ENCODE peak calls at places on chromosomes 13 and 19, in four cellular contexts. X is K562, T is A549, Z is HepG2. B is an unnamed sample.

GRCh38 chr19:15210323-15210774 is 9.6 kb upstream of the NOTCH3 start:
- DNase-seq in X (no peak), Z (peak), T (peak), B (peak)

GRCh38 chr19:1039646-1040475 is at the start of gene ABCA7:
- DNase-seq in X (peak), T (peak), Z (peak), B (peak)

GRCh38 chr13:76968041-76968440 is 19.7 kb downstream of the ACOD1 start:
- DNase-seq in X (no peak), Z (no peak), T (no peak), B (no peak)

GRCh38 chr13:91313103-91313502 is 34.4 kb upstream of the MIR17HG start:
- DNase-seq in X (no peak), T (peak), Z (peak), B (peak)

GRCh38 chr19:2084993-2085720 is 11.0 kb downstream of the MOB3A start:
- DNase-seq in X (no peak), Z (no peak), T (no peak), B (peak)

GRCh38 chr19:13975870-13976269 is 23.6 kb downstream of the DCAF15 start:
- DNase-seq in X (no peak), Z (no peak), T (no peak), B (no peak)

GRCh38 chr19:2771786-2772674 is 11.0 kb downstream of the SGTA start:
- DNase-seq in X (no peak), T (no peak), Z (no peak), B (no peak)

GRCh38 chr13:50030315-50030714 is 15.1 kb downstream of the KCNRG start:
- DNase-seq in X (no peak), Z (peak), T (no peak), B (no peak)

GRCh38 chr13:65843314-65843731 is 1386.8 kb downstream of the PCDH9 start:
- DNase-seq in T (no peak), X (no peak), Z (no peak), B (no peak)

GRCh38 chr19:16442386-16443276 is 29.1 kb downstream of the EPS15L1 start:
- DNase-seq in T (no peak), Z (no peak), X (peak), B (no peak)

GRCh38 chr13:110507678-110508381 is 53.7 kb downstream of the RAB20 start:
- DNase-seq in X (peak), T (peak), Z (no peak), B (no peak)

GRCh38 chr19:30870861-30871260 is 478.4 kb downstream of the TSHZ3 start:
- DNase-seq in Z (no peak), X (no peak), T (no peak), B (no peak)

GRCh38 chr19:3783660-3784584 is 2.3 kb downstream of the MATK start:
- DNase-seq in T (no peak), X (peak), Z (peak), B (peak)

GRCh38 chr13:75635101-75635620 is 969 bp upstream of the LMO7 start:
- DNase-seq in T (no peak), Z (peak), X (no peak), B (peak)

GRCh38 chr19:51098366-51099069 is 9.7 kb downstream of the CTU1 start:
- DNase-seq in T (no peak), X (no peak), Z (no peak), B (no peak)

GRCh38 chr19:13619203-13619632 is 112.9 kb upstream of the CACNA1A start:
- DNase-seq in Z (no peak), T (no peak), X (no peak), B (no peak)

GRCh38 chr19:14381689-14382474 is 638 bp downstream of the ADGRE5 start:
- DNase-seq in Z (no peak), X (peak), T (no peak), B (peak)

GRCh38 chr19:56538761-56539263 is at the start of gene ZFP28:
- DNase-seq in T (no peak), Z (no peak), X (no peak), B (no peak)

GRCh38 chr13:99339736-99340392 is 32.7 kb upstream of the GPR183 start:
- DNase-seq in X (peak), T (no peak), Z (no peak), B (no peak)

GRCh38 chr19:1509589-1510441 is 3.0 kb downstream of the ADAMTSL5 start:
- DNase-seq in X (no peak), Z (no peak), T (no peak), B (no peak)

GRCh38 chr19:811007-811434 is 10.7 kb downstream of the PLPPR3 start:
- DNase-seq in T (no peak), X (peak), Z (no peak), B (peak)

GRCh38 chr19:2949939-2950285 is 5.1 kb upstream of the ZNF77 start:
- DNase-seq in Z (peak), T (peak), X (peak), B (peak)

GRCh38 chr13:70964124-70964523 is 855.9 kb upstream of the KLHL1 start:
- DNase-seq in Z (peak), X (no peak), T (no peak), B (peak)

GRCh38 chr13:93882086-93882651 is 597.3 kb downstream of the DCT start:
- DNase-seq in T (no peak), Z (no peak), X (no peak), B (no peak)

GRCh38 chr13:102591988-102592781 is 4.6 kb upstream of the TPP2 start:
- DNase-seq in T (peak), X (no peak), Z (peak), B (peak)

GRCh38 chr13:27131202-27131623 is 40.4 kb downstream of the USP12 start:
- DNase-seq in T (no peak), X (peak), Z (no peak), B (peak)

GRCh38 chr13:21542563-21542962 is 61.4 kb downstream of the MICU2 start:
- DNase-seq in T (no peak), Z (peak), X (no peak), B (no peak)

GRCh38 chr19:38478273-38478971 is 44.9 kb downstream of the RYR1 start:
- DNase-seq in T (peak), X (peak), Z (peak), B (peak)

GRCh38 chr19:28516415-28516872 is 696.5 kb downstream of the UQCRFS1 start:
- DNase-seq in T (no peak), X (no peak), Z (no peak), B (no peak)

GRCh38 chr19:996051-996838 is 4.0 kb upstream of the GRIN3B start:
- DNase-seq in Z (no peak), T (no peak), X (peak), B (peak)

GRCh38 chr19:1244693-1245451 is 3.3 kb downstream of the ATP5F1D start:
- DNase-seq in T (no peak), X (no peak), Z (peak), B (no peak)

GRCh38 chr19:10568444-10568825 is 344 bp downstream of the CDKN2D start:
- DNase-seq in T (no peak), X (no peak), Z (no peak), B (peak)

GRCh38 chr13:102003848-102004570 is 397.8 kb downstream of the FGF14 start:
- DNase-seq in T (no peak), Z (no peak), X (no peak), B (no peak)

GRCh38 chr13:31790992-31791391 is 51.7 kb downstream of the RXFP2 start:
- DNase-seq in T (no peak), Z (no peak), X (no peak), B (no peak)

GRCh38 chr13:51823351-51823750 is 19.4 kb upstream of the DHRS12 start:
- DNase-seq in T (no peak), X (no peak), Z (no peak), B (no peak)

GRCh38 chr13:51823861-51824260 is 19.9 kb upstream of the DHRS12 start:
- DNase-seq in Z (no peak), T (no peak), X (no peak), B (no peak)

GRCh38 chr13:51821666-51822065 is 17.7 kb upstream of the DHRS12 start:
- DNase-seq in Z (no peak), T (no peak), X (no peak), B (peak)

GRCh38 chr13:51819544-51819943 is 15.6 kb upstream of the DHRS12 start:
- DNase-seq in X (no peak), T (no peak), Z (no peak), B (no peak)

GRCh38 chr13:51822106-51822840 is 18.3 kb upstream of the DHRS12 start:
- DNase-seq in Z (no peak), T (no peak), X (no peak), B (no peak)
- TF ChIP-seq MYC in Z (no peak), T (no peak), X (no peak), B (no peak)

GRCh38 chr13:107438251-107438650 is 777.1 kb downstream of the LIG4 start:
- DNase-seq in X (no peak), Z (no peak), T (no peak), B (no peak)

GRCh38 chr13:107441279-107441678 is 774.1 kb downstream of the LIG4 start:
- DNase-seq in Z (no peak), T (no peak), X (no peak), B (no peak)
- TF ChIP-seq MYC in Z (no peak), T (no peak), X (no peak), B (no peak)

DNA sequence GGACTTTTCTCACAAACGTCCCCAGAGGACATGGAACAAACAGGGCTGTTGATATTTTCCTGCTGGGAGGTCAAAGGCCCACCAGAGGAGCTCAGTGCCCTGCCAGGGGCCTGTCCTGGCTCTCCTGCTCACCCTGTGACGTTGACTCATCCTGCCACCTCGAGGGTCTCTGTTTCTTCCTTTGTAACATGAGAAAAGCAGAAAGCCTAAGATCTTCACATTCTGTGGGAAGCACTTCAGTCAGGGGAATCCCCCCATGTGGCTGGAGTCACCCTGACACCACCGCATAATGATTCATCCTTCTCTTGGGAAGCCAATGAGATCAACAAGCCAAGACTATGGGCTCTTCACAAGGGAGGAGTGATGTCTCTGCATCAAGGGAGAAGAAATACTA is 147.9 kb downstream of the KATNAL1 start:
- DNase-seq in Z (no peak), T (no peak), X (no peak), B (peak)
- TF ChIP-seq MYC in Z (no peak), T (no peak), X (no peak), B (no peak)

GRCh38 chr13:47000166-47000565 is 103.3 kb upstream of the HTR2A start:
- DNase-seq in T (no peak), Z (no peak), X (no peak), B (no peak)
- TF ChIP-seq MYC in T (no peak), Z (no peak), X (no peak), B (no peak)

GRCh38 chr13:24162604-24163003 is 2.1 kb downstream of the SPATA13 start:
- DNase-seq in X (no peak), Z (no peak), T (no peak), B (no peak)

GRCh38 chr13:24167666-24168391 is 7.3 kb downstream of the SPATA13 start:
- DNase-seq in Z (no peak), X (no peak), T (no peak), B (no peak)

GRCh38 chr13:24168392-24168750 is 7.9 kb downstream of the SPATA13 start:
- DNase-seq in Z (no peak), T (no peak), X (no peak), B (no peak)

GRCh38 chr13:24168980-24169379 is 8.5 kb downstream of the SPATA13 start:
- DNase-seq in X (no peak), T (no peak), Z (no peak), B (no peak)

DNA sequence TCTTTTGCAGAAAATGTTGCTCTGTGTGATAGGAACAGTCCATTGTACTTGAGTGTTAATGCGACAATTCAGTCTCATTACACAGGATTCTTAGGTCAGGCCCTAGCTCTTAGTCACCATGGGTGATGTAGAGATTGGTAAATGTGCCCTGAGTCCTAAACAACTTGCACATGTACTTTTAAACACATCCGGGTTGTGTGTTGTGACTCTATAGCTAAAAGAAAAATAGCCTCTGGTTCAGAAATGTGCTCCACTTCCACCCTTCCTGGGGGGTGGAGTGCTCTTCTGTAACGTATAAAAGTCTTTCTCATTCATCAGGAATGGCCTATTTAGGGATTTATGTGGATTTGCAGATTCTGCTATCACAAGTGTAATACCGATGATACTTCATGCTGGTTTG is 5.2 kb downstream of the SPATA13 start:
- DNase-seq in T (no peak), X (no peak), Z (no peak), B (no peak)
- TF ChIP-seq MYC in T (no peak), X (no peak), Z (no peak), B (no peak)

DNA sequence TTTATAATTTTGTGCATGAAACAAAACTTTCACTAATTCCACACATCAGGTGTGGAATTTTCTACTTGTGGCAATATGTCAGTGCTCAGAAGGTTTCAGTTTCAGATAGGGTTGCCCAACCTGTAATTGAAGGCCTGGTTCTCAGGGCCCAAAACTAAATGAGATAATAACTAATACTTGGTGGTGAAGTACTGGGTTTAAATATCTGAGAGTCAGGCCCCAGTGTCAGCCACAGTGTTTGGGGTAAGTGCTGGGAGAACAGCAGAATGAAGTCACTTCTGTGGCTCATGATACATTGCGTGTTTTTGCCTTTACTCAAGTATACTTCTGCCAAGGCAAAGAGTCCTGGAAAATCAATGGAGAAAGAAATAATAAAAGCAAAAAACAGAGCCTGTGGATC is 5.6 kb downstream of the SAFB start:
- DNase-seq in T (no peak), X (no peak), Z (no peak), B (no peak)
- TF ChIP-seq MYC in T (no peak), X (no peak), Z (no peak), B (no peak)

B was measured in NB4.